ENCODE peak calls at places on chromosomes 2 and 18, in ten cellular contexts. I is stimulated activated naive B cell treated with anti-CD40 and anti-IgM and Interleukin-4, amounts not matched to agents 10 μg/mL and 1 μg/mL and 100 μg/mL, for 72 hours; K is cardiac fibroblast; L is NCI-H774; S is caudate nucleus; T is osteoblast; G is fibroblast of the conjunctiva; M is T-helper 2 cell; D is activated CD4-positive, CD25-positive, alpha-beta regulatory T cell treated with anti-CD3 and anti-CD28 coated beads, Interleukin-2, amount 50 U/mL, for 72 hours; J is HT1080. V is an unnamed sample.

GRCh38 chr2:28688784-28689183 is 62.8 kb upstream of the PPP1CB start:
- DNase-seq in K (no peak), M (no peak), G (no peak), S (no peak), I (no peak), L (no peak), J (no peak), D (no peak), T (no peak), V (no peak)

GRCh38 chr2:188348974-188349500 is 57.4 kb downstream of the GULP1 start:
- DNase-seq in J (no peak), M (no peak), K (no peak), L (no peak), D (no peak), T (no peak), G (no peak), I (no peak), S (no peak), V (no peak)

GRCh38 chr2:161825429-161825828 is 201.2 kb downstream of the SLC4A10 start:
- DNase-seq in T (no peak), S (no peak), K (no peak), J (peak), M (no peak), L (no peak), I (no peak), G (no peak), D (no peak), V (no peak)

GRCh38 chr2:100580474-100581264 is 17.9 kb downstream of the PDCL3 start:
- DNase-seq in J (peak), L (no peak), I (peak), G (no peak), K (no peak), T (peak), M (peak), S (no peak), D (peak), V (peak)

GRCh38 chr2:229869226-229869625 is 52.6 kb downstream of the TRIP12 start:
- DNase-seq in L (peak), G (no peak), S (no peak), I (no peak), T (no peak), M (no peak), K (no peak), D (no peak), J (no peak), V (no peak)

GRCh38 chr2:134647607-134648256 is 71.1 kb downstream of the TMEM163 start:
- DNase-seq in K (no peak), M (no peak), G (no peak), T (no peak), S (no peak), L (peak), D (no peak), I (no peak), J (no peak), V (no peak)

GRCh38 chr2:237911363-237912017 is 52.1 kb downstream of the RAMP1 start:
- DNase-seq in J (no peak), S (no peak), L (no peak), I (no peak), G (no peak), D (no peak), T (no peak), K (no peak), M (no peak), V (no peak)

GRCh38 chr2:168320267-168320666 is 72.9 kb upstream of the STK39 start:
- DNase-seq in K (no peak), S (no peak), T (no peak), J (no peak), M (no peak), G (no peak), I (no peak), L (no peak), D (no peak), V (no peak)

GRCh38 chr2:181989099-181989498 is 3.4 kb downstream of the PPP1R1C start:
- DNase-seq in M (no peak), J (no peak), S (no peak), G (no peak), T (no peak), I (no peak), D (no peak), L (no peak), K (no peak), V (no peak)

GRCh38 chr2:42086500-42086953 is 38.7 kb downstream of the PKDCC start:
- DNase-seq in T (peak), L (peak), D (no peak), S (peak), I (no peak), K (peak), G (peak), M (no peak), J (peak), V (peak)

GRCh38 chr2:46999084-46999483 is 83.5 kb upstream of the MCFD2 start:
- DNase-seq in L (no peak), G (no peak), T (peak), M (no peak), J (no peak), D (no peak), S (no peak), K (no peak), I (no peak), V (no peak)

GRCh38 chr18:5393779-5394178 is 98.3 kb upstream of the ZBTB14 start:
- DNase-seq in J (peak), I (no peak), S (no peak), T (no peak), K (no peak), L (no peak), G (no peak), M (no peak), D (no peak), V (no peak)

GRCh38 chr18:63949068-63949737 is at the start of gene HMSD:
- DNase-seq in S (peak), D (peak), M (peak), K (peak), L (peak), I (peak), G (no peak), J (no peak), T (peak), V (peak)

GRCh38 chr2:110931648-110932047 is 189.1 kb upstream of the BCL2L11 start:
- DNase-seq in L (no peak), J (no peak), K (peak), S (no peak), M (no peak), G (peak), I (no peak), D (no peak), T (no peak), V (no peak)

GRCh38 chr2:216829533-216829932 is 30.3 kb downstream of the TNP1 start:
- DNase-seq in S (no peak), I (no peak), M (no peak), G (peak), J (peak), T (no peak), L (peak), D (no peak), K (peak), V (no peak)

GRCh38 chr2:38146302-38146916 is 70.5 kb upstream of the CYP1B1 start:
- DNase-seq in K (peak), S (no peak), D (no peak), L (no peak), I (peak), T (peak), J (peak), M (no peak), G (peak), V (no peak)

GRCh38 chr2:10028988-10029874 is 14.1 kb upstream of the KLF11 start:
- DNase-seq in M (no peak), G (no peak), S (no peak), L (no peak), T (peak), D (peak), I (peak), J (peak), K (no peak), V (peak)

GRCh38 chr2:32489061-32489460 is 132.2 kb downstream of the BIRC6 start:
- DNase-seq in I (no peak), M (no peak), J (no peak), G (no peak), L (no peak), K (no peak), S (no peak), D (no peak), T (no peak), V (no peak)

GRCh38 chr2:235710933-235711332 is 217.1 kb downstream of the AGAP1 start:
- DNase-seq in K (no peak), M (no peak), S (no peak), L (no peak), D (no peak), J (no peak), G (no peak), T (no peak), I (no peak), V (no peak)

GRCh38 chr2:156147594-156148330 is 184.8 kb downstream of the NR4A2 start:
- DNase-seq in K (no peak), S (no peak), L (no peak), D (no peak), J (peak), T (no peak), G (no peak), I (no peak), M (no peak), V (no peak)

GRCh38 chr2:12083081-12083569 is 336.7 kb downstream of the LPIN1 start:
- DNase-seq in T (no peak), S (no peak), K (no peak), M (no peak), L (no peak), D (no peak), J (no peak), I (no peak), G (no peak), V (no peak)

GRCh38 chr2:72945450-72946019 is 28.2 kb downstream of the EMX1 start:
- DNase-seq in T (no peak), M (no peak), L (no peak), S (no peak), D (no peak), I (no peak), K (no peak), J (no peak), G (no peak), V (no peak)

GRCh38 chr18:26457611-26458350 is 90.6 kb downstream of the KCTD1 start:
- DNase-seq in T (no peak), L (no peak), K (no peak), M (no peak), D (no peak), G (no peak), I (no peak), J (no peak), S (peak), V (no peak)

GRCh38 chr2:191231995-191232394 is 13.2 kb upstream of the MYO1B start:
- DNase-seq in K (peak), G (peak), M (no peak), S (no peak), D (no peak), L (no peak), I (no peak), J (no peak), T (no peak), V (no peak)

GRCh38 chr2:184030245-184030644 is 568.1 kb upstream of the ZNF804A start:
- DNase-seq in D (no peak), T (no peak), M (no peak), I (no peak), J (no peak), S (no peak), K (no peak), L (no peak), G (no peak), V (no peak)

GRCh38 chr2:239953418-239954061 is 71.6 kb downstream of the NDUFA10 start:
- DNase-seq in K (peak), L (no peak), I (no peak), T (peak), S (no peak), G (no peak), J (no peak), M (no peak), D (no peak), V (no peak)

GRCh38 chr18:40935423-40935822 is 1019.6 kb upstream of the PIK3C3 start:
- DNase-seq in J (peak), M (no peak), K (peak), S (no peak), I (no peak), L (no peak), T (no peak), G (no peak), D (no peak), V (peak)

GRCh38 chr2:12106440-12107080 is 360.1 kb downstream of the LPIN1 start:
- DNase-seq in T (peak), K (peak), I (peak), G (peak), S (no peak), M (no peak), J (peak), D (no peak), L (no peak), V (no peak)

GRCh38 chr2:51151490-51152140 is 119.7 kb upstream of the NRXN1 start:
- DNase-seq in L (no peak), T (no peak), K (no peak), M (no peak), S (no peak), J (no peak), I (no peak), D (no peak), G (no peak), V (no peak)

GRCh38 chr2:129722306-129723020 is 257.0 kb upstream of the RAB6C start:
- DNase-seq in M (no peak), I (no peak), K (no peak), J (no peak), L (no peak), D (no peak), T (no peak), S (no peak), G (no peak), V (no peak)

GRCh38 chr2:54015809-54016703 is 45.3 kb upstream of the PSME4 start:
- DNase-seq in L (peak), G (peak), J (peak), S (no peak), T (peak), M (no peak), I (no peak), D (no peak), K (peak), V (no peak)

GRCh38 chr18:29184654-29185053 is 1007.7 kb upstream of the CDH2 start:
- DNase-seq in S (no peak), T (no peak), D (no peak), G (no peak), L (no peak), K (no peak), I (no peak), M (no peak), J (peak), V (no peak)

GRCh38 chr18:51133580-51134160 is 63.8 kb downstream of the MEX3C start:
- DNase-seq in K (peak), J (no peak), S (no peak), L (no peak), I (no peak), D (no peak), G (no peak), M (no peak), T (no peak), V (no peak)

GRCh38 chr2:86047575-86048382 is 57.9 kb downstream of the POLR1A start:
- DNase-seq in L (no peak), M (no peak), S (no peak), J (no peak), G (no peak), D (no peak), K (no peak), T (no peak), I (no peak), V (no peak)

GRCh38 chr18:54209471-54210180 is 14.8 kb downstream of the MBD2 start:
- DNase-seq in M (no peak), D (no peak), S (no peak), G (no peak), J (peak), T (peak), L (no peak), I (no peak), K (peak), V (no peak)

GRCh38 chr18:44729631-44730101 is 49.0 kb downstream of the SETBP1 start:
- DNase-seq in M (peak), K (peak), T (no peak), L (no peak), J (no peak), G (no peak), D (no peak), I (peak), S (no peak), V (no peak)

GRCh38 chr2:126979604-126980003 is 80.9 kb downstream of the TEX51 start:
- DNase-seq in I (no peak), D (no peak), K (peak), T (no peak), J (no peak), S (peak), G (no peak), L (no peak), M (no peak), V (no peak)